ENCODE peak calls at places on chromosomes 3 and 15, in eight cellular contexts. F is HS-27A; Q is stimulated activated CD8-positive, alpha-beta memory T cell treated with anti-CD3 and anti-CD28 coated beads, Interleukin-7, amount 100 ng/mL, for 4 hours; B is transverse colon; O is islet precursor cell; I is uterus; S is activated CD4-positive, CD25-positive, alpha-beta regulatory T cell treated with anti-CD3 and anti-CD28 coated beads, Interleukin-2, amount 50 U/mL, for 72 hours; P is iris pigment epithelial cell. J is an unnamed sample.

GRCh38 chr3:139537325-139537724 is 2.2 kb downstream of the RBP1 start:
- DNase-seq in O (peak), F (no peak), P (peak), B (no peak), Q (no peak), I (no peak), S (no peak), J (no peak)

GRCh38 chr3:71575433-71575832 is 8.1 kb downstream of the FOXP1 start:
- DNase-seq in Q (no peak), F (no peak), S (no peak), O (no peak), I (no peak), B (no peak), P (no peak), J (no peak)

GRCh38 chr15:51093865-51094605 is 671 bp downstream of the TNFAIP8L3 start:
- DNase-seq in B (peak), O (peak), F (no peak), I (peak), Q (no peak), P (peak), S (no peak), J (no peak)

GRCh38 chr3:46312996-46313395 is 40.9 kb upstream of the CCR2 start:
- DNase-seq in I (no peak), P (peak), O (no peak), F (no peak), B (peak), Q (no peak), S (no peak), J (peak)

GRCh38 chr3:188819939-188820338 is 351.8 kb upstream of the TPRG1 start:
- DNase-seq in P (peak), B (no peak), Q (no peak), I (peak), F (no peak), S (no peak), O (no peak), J (no peak)

GRCh38 chr3:127637971-127638370 is 9.0 kb downstream of the PODXL2 start:
- DNase-seq in S (no peak), P (no peak), F (no peak), O (peak), I (no peak), B (no peak), Q (no peak), J (no peak)

GRCh38 chr3:138945646-138946553 is 1.0 kb downstream of the FOXL2 start:
- DNase-seq in S (no peak), O (peak), P (peak), F (no peak), Q (no peak), B (peak), I (no peak), J (no peak)

GRCh38 chr3:95613993-95614392 is 1200.4 kb upstream of the EPHA6 start:
- DNase-seq in B (no peak), F (no peak), O (no peak), Q (no peak), P (no peak), I (no peak), S (no peak), J (no peak)

GRCh38 chr3:64685331-64685799 is 2.4 kb downstream of the ADAMTS9 start:
- DNase-seq in S (no peak), O (peak), B (peak), Q (no peak), F (no peak), I (peak), P (no peak), J (no peak)

GRCh38 chr3:31472479-31473390 is 60.0 kb upstream of the STT3B start:
- DNase-seq in F (peak), Q (no peak), I (no peak), B (no peak), S (no peak), P (peak), O (no peak), J (no peak)

GRCh38 chr15:100765458-100766224 is 114.0 kb upstream of the ALDH1A3 start:
- DNase-seq in P (no peak), O (no peak), Q (no peak), F (no peak), S (no peak), I (no peak), B (no peak), J (no peak)

GRCh38 chr3:38516669-38517068 is 20.5 kb downstream of the EXOG start:
- DNase-seq in O (no peak), F (no peak), B (no peak), Q (no peak), P (peak), S (no peak), I (no peak), J (no peak)

GRCh38 chr3:186909078-186909853 is 21.1 kb upstream of the ST6GAL1 start:
- DNase-seq in P (no peak), F (no peak), S (peak), I (no peak), Q (peak), B (peak), O (peak), J (no peak)

GRCh38 chr15:47756872-47757271 is 39.6 kb downstream of the SEMA6D start:
- DNase-seq in B (peak), O (peak), P (peak), I (no peak), S (no peak), Q (no peak), F (peak), J (peak)

GRCh38 chr15:92979011-92979701 is 79.0 kb downstream of the CHD2 start:
- DNase-seq in I (no peak), Q (no peak), B (no peak), F (no peak), S (no peak), P (peak), O (no peak), J (peak)

J was measured in retinal pigment epithelial cell.